ENCODE peak calls at places on chromosomes 5 and 9, in eight cellular contexts. B is fibroblast of lung, Y is prostate gland, X is pancreas, F is heart left ventricle, Q is heart right ventricle, E is astrocyte, R is keratinocyte. T is an unnamed sample.

GRCh38 chr9:75644649-75645048 is 245.8 kb upstream of the PCSK5 start:
- DNase-seq in B (no peak), Y (no peak), X (peak; percentile 55), F (no peak), Q (no peak), E (no peak), R (no peak), T (no peak)

GRCh38 chr5:73638344-73639095 is 12.5 kb downstream of the ARHGEF28 start:
- DNase-seq in B (peak; percentile 61), Y (no peak), X (no peak), F (no peak), Q (no peak), E (peak; percentile 80), R (no peak), T (no peak)

GRCh38 chr9:128628471-128629048 is 28.1 kb downstream of the DYNC2I2 start:
- DNase-seq in B (no peak), Y (no peak), X (peak; percentile 63), F (peak; percentile 90), Q (peak; percentile 80), E (no peak), R (no peak), T (peak; percentile 66)

GRCh38 chr5:82624018-82624417 is 345.9 kb upstream of the RPS23 start:
- DNase-seq in B (no peak), Y (no peak), X (no peak), F (no peak), Q (no peak), E (no peak), R (no peak), T (no peak)

GRCh38 chr5:56649569-56649968 is 165.8 kb upstream of the MAP3K1 start:
- DNase-seq in B (peak; percentile 56), Y (no peak), X (peak; percentile 58), F (peak; percentile 70), Q (peak; percentile 44), E (no peak), R (no peak), T (no peak)

GRCh38 chr9:128099932-128100491 is 27.5 kb downstream of the PTGES2 start:
- DNase-seq in B (no peak), Y (no peak), X (no peak), F (peak; percentile 73), Q (no peak), E (no peak), R (no peak), T (no peak)

GRCh38 chr5:162842725-162843124 is 594.7 kb upstream of the CCNG1 start:
- DNase-seq in B (no peak), Y (no peak), X (no peak), F (no peak), Q (no peak), E (no peak), R (no peak), T (no peak)

GRCh38 chr5:3490962-3491477 is 104.6 kb upstream of the IRX1 start:
- DNase-seq in B (no peak), Y (no peak), X (no peak), F (no peak), Q (no peak), E (no peak), R (no peak), T (no peak)

GRCh38 chr9:122179690-122180074 is 20.0 kb downstream of the MORN5 start:
- DNase-seq in B (no peak), Y (no peak), X (no peak), F (no peak), Q (no peak), E (peak; percentile 3), R (no peak), T (peak; percentile 84)

GRCh38 chr9:129539446-129539845 is 81.5 kb downstream of the C9orf50 start:
- DNase-seq in B (no peak), Y (no peak), X (no peak), F (no peak), Q (no peak), E (no peak), R (no peak), T (no peak)

GRCh38 chr5:40717281-40717680 is 37.6 kb downstream of the PTGER4 start:
- DNase-seq in B (peak; percentile 78), Y (no peak), X (no peak), F (no peak), Q (no peak), E (peak; percentile 74), R (no peak), T (no peak)

GRCh38 chr5:126122942-126123341 is 300.3 kb upstream of the GRAMD2B start:
- DNase-seq in B (peak; percentile 6), Y (no peak), X (no peak), F (no peak), Q (no peak), E (no peak), R (no peak), T (no peak)

GRCh38 chr9:32665101-32665500 is 29.6 kb upstream of the TAF1L start:
- DNase-seq in B (no peak), Y (no peak), X (no peak), F (no peak), Q (no peak), E (peak; percentile 81), R (no peak), T (no peak)

GRCh38 chr5:5126444-5126843 is 13.7 kb upstream of the ADAMTS16 start:
- DNase-seq in B (peak; percentile 7), Y (no peak), X (no peak), F (no peak), Q (no peak), E (no peak), R (peak; percentile 44), T (no peak)

GRCh38 chr9:93207860-93208734 is 24.2 kb downstream of the WNK2 start:
- DNase-seq in B (no peak), Y (no peak), X (no peak), F (no peak), Q (no peak), E (no peak), R (no peak), T (no peak)

GRCh38 chr9:126337690-126338426 is 11.2 kb downstream of the MVB12B start:
- DNase-seq in B (no peak), Y (no peak), X (no peak), F (no peak), Q (no peak), E (no peak), R (no peak), T (no peak)

GRCh38 chr9:75626860-75627259 is 263.6 kb upstream of the PCSK5 start:
- DNase-seq in B (no peak), Y (no peak), X (no peak), F (no peak), Q (no peak), E (no peak), R (no peak), T (no peak)

DNA sequence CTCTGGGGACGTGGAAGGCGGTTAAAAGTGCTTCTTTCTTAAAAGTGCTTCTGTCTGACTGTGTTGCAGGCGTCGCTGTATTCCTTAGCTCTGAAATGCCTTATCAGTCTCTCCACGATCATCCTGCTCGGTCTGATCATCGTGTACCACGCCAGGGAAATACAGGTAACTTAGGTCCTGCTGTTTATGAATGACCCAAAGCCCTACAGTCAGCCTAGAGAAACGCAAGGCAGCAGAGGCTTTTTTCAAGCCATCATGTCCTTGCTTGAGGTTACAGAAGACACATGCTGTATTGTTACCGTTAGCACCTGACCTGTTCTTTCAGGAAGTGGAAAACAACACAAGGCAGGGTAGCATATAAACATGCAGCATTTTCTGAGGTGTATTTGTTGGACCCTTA is 2.0 kb downstream of the KCNN2 start:
- DNase-seq in B (no peak), Y (peak; percentile 11), X (no peak), F (no peak), Q (no peak), E (no peak), R (no peak), T (no peak)
- H3K4me3 ChIP-seq in B (no peak overlapping the region), Y (peak overlapping the region; percentile 42), X (peak overlapping the region; percentile 38), F (peak overlapping the region; percentile 82), Q (peak overlapping the region; percentile 86), E (no peak overlapping the region), R (no peak overlapping the region), T (no peak overlapping the region)

DNA sequence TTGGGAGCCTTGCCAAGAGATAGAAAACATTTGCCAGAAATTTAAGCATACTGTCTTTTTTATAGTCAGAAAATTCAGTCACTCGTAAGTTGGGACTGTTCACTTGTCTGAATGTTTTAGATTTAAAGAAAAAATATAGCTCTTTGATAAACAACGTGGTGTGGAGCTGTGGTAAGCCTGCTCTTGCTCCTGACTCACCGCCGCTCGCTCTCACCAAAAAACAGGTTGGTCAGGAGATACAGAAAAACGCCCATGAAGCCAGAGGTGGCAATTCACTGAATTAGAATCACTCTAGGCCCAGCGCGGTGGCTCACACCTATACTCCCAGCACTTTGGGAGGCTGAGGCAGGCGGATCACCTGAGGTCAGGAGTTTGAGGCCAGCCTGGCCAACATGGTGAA is 6.2 kb downstream of the LNPEP start:
- DNase-seq in B (no peak), Y (no peak), X (no peak), F (no peak), Q (no peak), E (no peak), R (no peak), T (no peak)
- H3K4me1 ChIP-seq in B (peaks cover 8% of the 10 kb centered on the region), Y (no peaks in the 10 kb centered on the region), X (peaks cover 10% of the 10 kb centered on the region), F (peaks cover 36% of the 10 kb centered on the region), Q (peaks cover 21% of the 10 kb centered on the region), E (peaks cover 5% of the 10 kb centered on the region), R (peaks cover 39% of the 10 kb centered on the region), T (peaks cover 3% of the 10 kb centered on the region)

DNA sequence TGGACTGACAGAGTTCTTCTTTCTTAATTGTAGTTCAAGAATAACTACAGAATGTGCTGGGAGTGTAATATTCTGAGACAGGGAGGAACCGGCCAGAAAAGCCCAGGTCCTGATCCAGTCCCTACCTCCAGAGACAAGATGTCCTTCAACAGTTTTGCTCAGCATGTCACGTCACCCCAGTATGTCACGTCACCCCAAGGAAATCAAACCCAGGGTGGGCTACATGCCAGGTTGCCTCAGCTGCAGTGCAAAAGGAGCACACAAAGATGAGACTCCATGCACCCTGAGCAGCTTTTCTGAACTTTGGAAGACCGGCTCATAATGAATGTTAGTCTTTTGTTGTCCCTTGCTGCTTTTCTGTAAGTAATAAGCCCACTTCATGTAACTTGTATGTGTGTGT is 25.9 kb upstream of the NIPAL4 start:
- DNase-seq in B (no peak), Y (no peak), X (no peak), F (no peak), Q (no peak), E (no peak), R (no peak), T (no peak)
- TF ChIP-seq CTCF in B (no peak), Y (no peak), X (no peak), F (no peak), Q (no peak), E (no peak), R (no peak), T (no peak)

DNA sequence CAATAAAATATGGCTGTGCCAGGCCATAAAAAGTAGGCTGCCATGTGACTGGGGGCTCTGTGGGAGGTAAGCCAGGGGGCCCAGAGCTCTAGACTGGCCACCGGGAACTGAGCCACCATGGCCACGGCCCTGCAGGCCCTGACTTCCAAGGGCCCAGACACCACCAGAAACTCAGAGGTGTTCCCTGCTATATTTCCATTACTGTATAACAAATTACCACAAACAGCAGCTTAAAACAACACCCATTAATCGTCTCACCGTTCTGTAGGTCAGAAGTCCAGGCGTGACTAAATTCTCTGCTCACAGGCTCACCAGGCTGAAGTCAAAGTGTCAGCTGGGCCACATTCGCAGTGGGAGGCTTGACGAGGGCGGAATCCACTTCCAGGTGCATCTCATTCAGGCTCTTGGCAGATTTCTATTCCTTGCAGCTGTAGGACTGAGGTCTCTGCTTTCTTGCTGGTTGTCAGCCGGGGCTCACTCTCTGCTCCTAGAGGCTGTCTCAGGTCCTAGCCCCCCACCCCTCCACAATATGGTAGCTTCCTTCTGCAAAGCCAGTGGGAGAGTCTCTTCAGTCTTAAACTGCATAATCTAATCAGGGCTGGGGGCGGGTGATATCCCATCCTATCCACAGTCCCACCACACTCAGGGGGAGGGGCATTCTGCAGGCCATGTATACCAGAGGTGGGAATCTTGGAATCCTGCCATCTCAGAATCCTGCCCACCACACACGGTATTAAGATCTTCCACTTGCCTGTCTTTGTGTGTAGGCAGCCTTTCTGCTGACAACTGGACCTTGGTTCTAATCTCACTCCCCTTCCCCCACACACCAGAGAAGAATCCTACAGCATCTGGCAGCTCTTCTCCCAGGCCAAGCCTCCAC is 125.3 kb downstream of the C5orf15 start:
- DNase-seq in B (no peak), Y (no peak), X (no peak), F (no peak), Q (no peak), E (peak; percentile 49), R (no peak), T (no peak)
- H3K4me3 ChIP-seq in B (no peak overlapping the region), Y (no peak overlapping the region), X (no peak overlapping the region), F (no peak overlapping the region), Q (no peak overlapping the region), E (no peak overlapping the region), R (no peak overlapping the region), T (no peak overlapping the region)